ENCODE peak calls at places on chromosomes 16 and 17, in ten cellular contexts. D is NCI-H1105; S is fibroblast of mammary gland; B is activated CD8-positive, alpha-beta memory T cell treated with anti-CD3 and anti-CD28 coated beads for 4 hours; C is stimulated activated CD8-positive, alpha-beta memory T cell treated with anti-CD3 and anti-CD28 coated beads, Interleukin-15, amount 100 ng/mL, for 4 hours; X is germinal center; L is mammary epithelial cell; I is left kidney; A is left lung; W is EL. F is an unnamed sample.

GRCh38 chr17:52147872-52148271 is 10.6 kb downstream of the CA10 start:
- DNase-seq in W (no peak), D (no peak), S (no peak), C (no peak), I (no peak), L (peak; percentile 85), A (no peak), B (no peak), X (no peak), F (peak; percentile 96)

GRCh38 chr17:69064476-69064875 is 3.7 kb upstream of the ABCA9 start:
- DNase-seq in D (no peak), W (no peak), S (no peak), L (no peak), I (no peak), C (no peak), X (no peak), A (no peak), B (no peak), F (no peak)

GRCh38 chr16:1907226-1907849 is 10.9 kb downstream of the HS3ST6 start:
- DNase-seq in I (no peak), X (no peak), S (no peak), A (no peak), B (no peak), W (no peak), L (no peak), C (no peak), D (no peak), F (no peak)

GRCh38 chr16:10408824-10409381 is 23.0 kb downstream of the ATF7IP2 start:
- DNase-seq in B (no peak), C (no peak), S (peak; percentile 2), L (no peak), D (no peak), A (no peak), X (no peak), W (no peak), I (peak; percentile 18), F (no peak)

GRCh38 chr17:45052052-45052772 is 780 bp upstream of the DCAKD start:
- DNase-seq in B (peak; percentile 5), X (no peak), S (peak; percentile 51), W (peak; percentile 26), A (peak; percentile 53), C (no peak), I (peak; percentile 79), D (peak; percentile 41), L (peak; percentile 61), F (no peak)

GRCh38 chr16:19396555-19397011 is 21.1 kb upstream of the TMC5 start:
- DNase-seq in I (no peak), C (no peak), X (no peak), L (peak; percentile 16), D (no peak), W (no peak), S (no peak), A (peak; percentile 44), B (no peak), F (peak; percentile 58)

GRCh38 chr16:12627394-12627793 is 176.3 kb downstream of the CPPED1 start:
- DNase-seq in L (no peak), D (no peak), I (no peak), B (no peak), X (no peak), C (no peak), W (no peak), S (no peak), A (no peak), F (no peak)

GRCh38 chr16:19138601-19139000 is 24.8 kb downstream of the ITPRIPL2 start:
- DNase-seq in S (peak; percentile 68), A (peak; percentile 71), X (no peak), B (no peak), C (no peak), D (no peak), L (peak; percentile 91), I (peak; percentile 78), W (peak; percentile 74), F (no peak)

GRCh38 chr16:10521681-10522274 is 58.6 kb downstream of the EMP2 start:
- DNase-seq in I (peak; percentile 87), S (peak; percentile 74), D (peak; percentile 45), C (no peak), A (peak; percentile 59), X (peak; percentile 64), B (no peak), W (peak; percentile 67), L (peak; percentile 45), F (peak; percentile 56)

GRCh38 chr16:2846511-2847310 is 11.3 kb downstream of the PRSS22 start:
- DNase-seq in W (peak; percentile 34), X (no peak), C (no peak), S (peak; percentile 90), D (no peak), L (peak; percentile 95), I (no peak), A (no peak), B (no peak), F (peak; percentile 99)

GRCh38 chr17:10292057-10292931 is 80.5 kb downstream of the MYH13 start:
- DNase-seq in L (peak; percentile 12), S (peak; percentile 81), D (no peak), W (peak; percentile 6), A (no peak), X (no peak), C (no peak), B (no peak), I (peak; percentile 46), F (no peak)

GRCh38 chr17:76123749-76124581 is 17.1 kb downstream of the FOXJ1 start:
- DNase-seq in X (no peak), L (no peak), A (no peak), D (no peak), B (no peak), I (no peak), S (no peak), C (no peak), W (no peak), F (no peak)

GRCh38 chr17:81652901-81653771 is 3.2 kb downstream of the PDE6G start:
- DNase-seq in I (peak; percentile 75), W (no peak), L (no peak), D (no peak), A (no peak), C (no peak), B (no peak), S (no peak), X (no peak), F (no peak)